ENCODE peak calls at places on chromosomes 6 and 20, in six cellular contexts. Q is cardiac muscle cell, O is mammary epithelial cell, R is GM06990, A is thyroid gland, Z is natural killer cell. L is an unnamed sample.

GRCh38 chr20:49987868-49988690 is 5.3 kb downstream of the SNAI1 start:
- DNase-seq in Q (peak), O (no peak), R (no peak), A (no peak), Z (no peak), L (no peak)

GRCh38 chr6:167494698-167495435 is 170.0 kb downstream of the TTLL2 start:
- DNase-seq in Q (no peak), O (no peak), R (no peak), A (no peak), Z (no peak), L (no peak)

GRCh38 chr6:28824793-28825731 is 98.7 kb downstream of the TRIM27 start:
- DNase-seq in Q (no peak), O (no peak), R (no peak), A (no peak), Z (no peak), L (no peak)

GRCh38 chr6:5280926-5281325 is 19.6 kb downstream of the FARS2 start:
- DNase-seq in Q (no peak), O (no peak), R (no peak), A (no peak), Z (no peak), L (no peak)

GRCh38 chr6:153003294-153003645 is 761 bp upstream of the MTRF1L start:
- DNase-seq in Q (no peak), O (peak), R (no peak), A (no peak), Z (no peak), L (no peak)

GRCh38 chr6:96171112-96171511 is 155.3 kb downstream of the FUT9 start:
- DNase-seq in Q (no peak), O (no peak), R (no peak), A (no peak), Z (no peak), L (no peak)

GRCh38 chr20:49268600-49269365 is 9.1 kb downstream of the ZNFX1 start:
- DNase-seq in Q (peak), O (no peak), R (no peak), A (no peak), Z (no peak), L (no peak)

GRCh38 chr20:45345104-45345936 is 2.9 kb downstream of the SDC4 start:
- DNase-seq in Q (no peak), O (peak), R (no peak), A (peak), Z (no peak), L (no peak)

GRCh38 chr20:56781108-56781739 is 152.1 kb downstream of the TFAP2C start:
- DNase-seq in Q (peak), O (no peak), R (no peak), A (peak), Z (no peak), L (no peak)

GRCh38 chr6:162856885-162857284 is 129.1 kb downstream of the PACRG start:
- DNase-seq in Q (peak), O (peak), R (no peak), A (peak), Z (no peak), L (no peak)

GRCh38 chr6:145453376-145453775 is 281.9 kb downstream of the EPM2A start:
- DNase-seq in Q (peak), O (no peak), R (no peak), A (no peak), Z (no peak), L (no peak)
- TF ChIP-seq CTCF in Q (peak), O (peak), R (peak), A (no peak), Z (no peak), L (no peak)

GRCh38 chr6:127030841-127031240 is 87.6 kb upstream of the RSPO3 start:
- DNase-seq in Q (no peak), O (no peak), R (no peak), A (no peak), Z (no peak), L (no peak)

GRCh38 chr6:127023001-127023778 is 95.3 kb upstream of the RSPO3 start:
- DNase-seq in Q (no peak), O (no peak), R (no peak), A (no peak), Z (no peak), L (no peak)

GRCh38 chr6:127030111-127030510 is 88.4 kb upstream of the RSPO3 start:
- DNase-seq in Q (no peak), O (no peak), R (no peak), A (no peak), Z (no peak), L (no peak)

GRCh38 chr6:127022297-127022696 is 96.2 kb upstream of the RSPO3 start:
- DNase-seq in Q (peak), O (no peak), R (no peak), A (peak), Z (no peak), L (no peak)

GRCh38 chr6:127026247-127026646 is 92.2 kb upstream of the RSPO3 start:
- DNase-seq in Q (no peak), O (peak), R (no peak), A (no peak), Z (no peak), L (no peak)
- TF ChIP-seq CTCF in Q (no peak), O (no peak), R (no peak), A (no peak), Z (no peak), L (no peak)

GRCh38 chr6:71288228-71289038 is at the start of gene OGFRL1:
- DNase-seq in Q (peak), O (peak), R (peak), A (peak), Z (peak), L (peak)
- TF ChIP-seq CTCF in Q (no peak), O (peak), R (no peak), A (peak), Z (no peak), L (peak)

GRCh38 chr20:18380908-18381529 is 85.8 kb downstream of the DZANK1 start:
- DNase-seq in Q (no peak), O (no peak), R (no peak), A (no peak), Z (no peak), L (no peak)
- TF ChIP-seq CTCF in Q (no peak), O (peak), R (peak), A (no peak), Z (no peak), L (no peak)

GRCh38 chr20:62668441-62669027 is 26.2 kb downstream of the SLCO4A1 start:
- DNase-seq in Q (peak), O (peak), R (no peak), A (peak), Z (peak), L (peak)
- TF ChIP-seq CTCF in Q (peak), O (peak), R (peak), A (peak), Z (peak), L (peak)